ENCODE peak calls at places on chromosomes 7 and 10, in five cellular contexts. One of them, this sample, is unnamed.

GRCh38 chr10:119139464-119140067 is 25.9 kb downstream of the SFXN4 start:
- DNase-seq in hepatocyte: no peak
- DNase-seq in GM23248: peak; percentile 47
- DNase-seq in esophagus squamous epithelium: no peak
- DNase-seq in prostate gland: peak; percentile 11
- DNase-seq in this sample: peak; percentile 80

GRCh38 chr7:54712777-54713176 is 46.2 kb downstream of the SEC61G start:
- DNase-seq in hepatocyte: no peak
- DNase-seq in GM23248: no peak
- DNase-seq in esophagus squamous epithelium: no peak
- DNase-seq in prostate gland: no peak
- DNase-seq in this sample: no peak

GRCh38 chr7:35277359-35277758 is 23.5 kb upstream of the TBX20 start:
- DNase-seq in hepatocyte: no peak
- DNase-seq in GM23248: no peak
- DNase-seq in esophagus squamous epithelium: no peak
- DNase-seq in prostate gland: no peak
- DNase-seq in this sample: no peak

GRCh38 chr7:33854178-33854577 is 51.2 kb upstream of the BMPER start:
- DNase-seq in hepatocyte: no peak
- DNase-seq in GM23248: peak; percentile 91
- DNase-seq in esophagus squamous epithelium: no peak
- DNase-seq in prostate gland: no peak
- DNase-seq in this sample: no peak

GRCh38 chr7:150751702-150752101 is 14.5 kb downstream of the GIMAP5 start:
- DNase-seq in hepatocyte: no peak
- DNase-seq in GM23248: no peak
- DNase-seq in esophagus squamous epithelium: no peak
- DNase-seq in prostate gland: no peak
- DNase-seq in this sample: no peak

GRCh38 chr7:106285801-106286492 is 1.2 kb upstream of the NAMPT start:
- DNase-seq in hepatocyte: no peak
- DNase-seq in GM23248: no peak
- DNase-seq in esophagus squamous epithelium: no peak
- DNase-seq in prostate gland: no peak
- DNase-seq in this sample: no peak

GRCh38 chr10:61136151-61136550 is 192.2 kb upstream of the RHOBTB1 start:
- DNase-seq in hepatocyte: no peak
- DNase-seq in GM23248: peak; percentile 19
- DNase-seq in esophagus squamous epithelium: no peak
- DNase-seq in prostate gland: no peak
- DNase-seq in this sample: no peak

GRCh38 chr10:70337201-70337651 is 45.2 kb downstream of the LRRC20 start:
- DNase-seq in hepatocyte: no peak
- DNase-seq in GM23248: peak; percentile 12
- DNase-seq in esophagus squamous epithelium: no peak
- DNase-seq in prostate gland: no peak
- DNase-seq in this sample: peak; percentile 65

GRCh38 chr7:130242198-130243014 is 24.3 kb upstream of the CPA2 start:
- DNase-seq in hepatocyte: peak; percentile 56
- DNase-seq in GM23248: peak; percentile 88
- DNase-seq in esophagus squamous epithelium: no peak
- DNase-seq in prostate gland: peak; percentile 43
- DNase-seq in this sample: peak; percentile 71

GRCh38 chr10:96663794-96664193 is 56.5 kb downstream of the PIK3AP1 start:
- DNase-seq in hepatocyte: no peak
- DNase-seq in GM23248: no peak
- DNase-seq in esophagus squamous epithelium: no peak
- DNase-seq in prostate gland: no peak
- DNase-seq in this sample: no peak

GRCh38 chr7:93719546-93719945 is 145.0 kb upstream of the CALCR start:
- DNase-seq in hepatocyte: peak; percentile 71
- DNase-seq in GM23248: peak; percentile 62
- DNase-seq in esophagus squamous epithelium: no peak
- DNase-seq in prostate gland: no peak
- DNase-seq in this sample: no peak

GRCh38 chr10:16717617-16718395 is 99.4 kb downstream of the RSU1 start:
- DNase-seq in hepatocyte: no peak
- DNase-seq in GM23248: peak; percentile 87
- DNase-seq in esophagus squamous epithelium: no peak
- DNase-seq in prostate gland: no peak
- DNase-seq in this sample: no peak

GRCh38 chr7:47326220-47326619 is 255.7 kb downstream of the TNS3 start:
- DNase-seq in hepatocyte: peak; percentile 68
- DNase-seq in GM23248: peak; percentile 93
- DNase-seq in esophagus squamous epithelium: no peak
- DNase-seq in prostate gland: no peak
- DNase-seq in this sample: peak; percentile 65

GRCh38 chr10:89283988-89284475 is 17.8 kb upstream of the IFIT2 start:
- DNase-seq in hepatocyte: peak; percentile 78
- DNase-seq in GM23248: peak; percentile 86
- DNase-seq in esophagus squamous epithelium: no peak
- DNase-seq in prostate gland: no peak
- DNase-seq in this sample: no peak

GRCh38 chr7:19145429-19146201 is 394 bp upstream of the FERD3L start:
- DNase-seq in hepatocyte: peak; percentile 7
- DNase-seq in GM23248: no peak
- DNase-seq in esophagus squamous epithelium: no peak
- DNase-seq in prostate gland: no peak
- DNase-seq in this sample: peak; percentile 56

GRCh38 chr7:78164459-78164858 is 365.9 kb downstream of the PHTF2 start:
- DNase-seq in hepatocyte: no peak
- DNase-seq in GM23248: no peak
- DNase-seq in esophagus squamous epithelium: no peak
- DNase-seq in prostate gland: no peak
- DNase-seq in this sample: no peak

GRCh38 chr10:98047009-98047741 is 16.8 kb upstream of the CRTAC1 start:
- DNase-seq in hepatocyte: no peak
- DNase-seq in GM23248: no peak
- DNase-seq in esophagus squamous epithelium: no peak
- DNase-seq in prostate gland: no peak
- DNase-seq in this sample: no peak

GRCh38 chr10:120508393-120508792 is 51.4 kb downstream of the PLPP4 start:
- DNase-seq in hepatocyte: no peak
- DNase-seq in GM23248: peak; percentile 94
- DNase-seq in esophagus squamous epithelium: no peak
- DNase-seq in prostate gland: no peak
- DNase-seq in this sample: no peak

GRCh38 chr7:55513849-55514248 is 58.5 kb downstream of the VOPP1 start:
- DNase-seq in hepatocyte: no peak
- DNase-seq in GM23248: no peak
- DNase-seq in esophagus squamous epithelium: no peak
- DNase-seq in prostate gland: no peak
- DNase-seq in this sample: no peak

GRCh38 chr10:85492684-85493083 is 873.9 kb downstream of the GRID1 start:
- DNase-seq in hepatocyte: no peak
- DNase-seq in GM23248: no peak
- DNase-seq in esophagus squamous epithelium: no peak
- DNase-seq in prostate gland: no peak
- DNase-seq in this sample: peak; percentile 65

GRCh38 chr7:15686957-15687644 is 618 bp upstream of the MEOX2 start:
- DNase-seq in hepatocyte: peak; percentile 5
- DNase-seq in GM23248: peak; percentile 4
- DNase-seq in esophagus squamous epithelium: no peak
- DNase-seq in prostate gland: no peak
- DNase-seq in this sample: peak; percentile 16

GRCh38 chr7:116628971-116629586 is 42.9 kb upstream of the MET start:
- DNase-seq in hepatocyte: peak; percentile 37
- DNase-seq in GM23248: peak; percentile 75
- DNase-seq in esophagus squamous epithelium: no peak
- DNase-seq in prostate gland: peak; percentile 24
- DNase-seq in this sample: no peak

GRCh38 chr7:85614684-85615083 is 427.8 kb upstream of the SEMA3D start:
- DNase-seq in hepatocyte: no peak
- DNase-seq in GM23248: no peak
- DNase-seq in esophagus squamous epithelium: no peak
- DNase-seq in prostate gland: no peak
- DNase-seq in this sample: no peak

GRCh38 chr7:29146082-29146706 is at the start of gene CPVL:
- DNase-seq in hepatocyte: peak; percentile 54
- DNase-seq in GM23248: peak; percentile 25
- DNase-seq in esophagus squamous epithelium: no peak
- DNase-seq in prostate gland: peak; percentile 12
- DNase-seq in this sample: peak; percentile 65

GRCh38 chr10:98886686-98887085 is 349.0 kb downstream of the HPSE2 start:
- DNase-seq in hepatocyte: no peak
- DNase-seq in GM23248: no peak
- DNase-seq in esophagus squamous epithelium: no peak
- DNase-seq in prostate gland: no peak
- DNase-seq in this sample: no peak

GRCh38 chr10:96211775-96212174 is 59.6 kb downstream of the BLNK start:
- DNase-seq in hepatocyte: no peak
- DNase-seq in GM23248: no peak
- DNase-seq in esophagus squamous epithelium: no peak
- DNase-seq in prostate gland: no peak
- DNase-seq in this sample: no peak

GRCh38 chr7:82675396-82675795 is 231.8 kb upstream of the CACNA2D1 start:
- DNase-seq in hepatocyte: no peak
- DNase-seq in GM23248: no peak
- DNase-seq in esophagus squamous epithelium: no peak
- DNase-seq in prostate gland: no peak
- DNase-seq in this sample: no peak

GRCh38 chr10:33132626-33133025 is 174.6 kb upstream of the ITGB1 start:
- DNase-seq in hepatocyte: no peak
- DNase-seq in GM23248: no peak
- DNase-seq in esophagus squamous epithelium: no peak
- DNase-seq in prostate gland: no peak
- DNase-seq in this sample: peak; percentile 43

GRCh38 chr10:101162677-101163076 is 31.6 kb downstream of the TLX1 start:
- DNase-seq in hepatocyte: no peak
- DNase-seq in GM23248: no peak
- DNase-seq in esophagus squamous epithelium: no peak
- DNase-seq in prostate gland: no peak
- DNase-seq in this sample: no peak

GRCh38 chr10:35460852-35461460 is 124.6 kb downstream of the CCNY start:
- DNase-seq in hepatocyte: no peak
- DNase-seq in GM23248: no peak
- DNase-seq in esophagus squamous epithelium: no peak
- DNase-seq in prostate gland: no peak
- DNase-seq in this sample: no peak

GRCh38 chr10:88583584-88583957 is 453 bp upstream of the RNLS start:
- DNase-seq in hepatocyte: no peak
- DNase-seq in GM23248: no peak
- DNase-seq in esophagus squamous epithelium: no peak
- DNase-seq in prostate gland: no peak
- DNase-seq in this sample: no peak

GRCh38 chr10:125081931-125082330 is 78.4 kb downstream of the CTBP2 start:
- DNase-seq in hepatocyte: no peak
- DNase-seq in GM23248: no peak
- DNase-seq in esophagus squamous epithelium: no peak
- DNase-seq in prostate gland: no peak
- DNase-seq in this sample: no peak

GRCh38 chr7:25893436-25893835 is 258.6 kb upstream of the NFE2L3 start:
- DNase-seq in hepatocyte: no peak
- DNase-seq in GM23248: peak; percentile 4
- DNase-seq in esophagus squamous epithelium: no peak
- DNase-seq in prostate gland: no peak
- DNase-seq in this sample: no peak
- H3K4me3 ChIP-seq in hepatocyte: no peak overlapping the region
- H3K4me3 ChIP-seq in GM23248: peak overlapping the region; percentile 79
- H3K4me3 ChIP-seq in esophagus squamous epithelium: no peak overlapping the region
- H3K4me3 ChIP-seq in prostate gland: no peak overlapping the region
- H3K4me3 ChIP-seq in this sample: no peak overlapping the region

DNA sequence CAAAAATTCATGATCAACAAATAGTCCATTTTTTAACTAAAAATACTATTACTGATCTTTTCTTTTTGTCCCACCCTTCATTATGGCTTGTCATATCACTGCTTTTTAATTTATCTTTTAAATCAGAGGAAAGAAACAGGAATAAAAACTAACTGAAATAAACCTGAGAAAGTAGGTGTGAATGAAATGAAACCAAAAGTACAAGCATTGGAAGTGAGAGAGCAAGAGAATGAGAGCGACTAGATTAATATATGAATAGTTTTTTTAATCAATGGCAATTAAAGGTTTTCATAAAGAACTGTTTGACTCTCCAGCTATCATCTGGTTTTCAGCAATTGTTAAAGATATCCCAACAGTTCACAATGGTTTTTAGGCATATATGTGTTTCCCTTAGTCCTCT is 137.8 kb downstream of the SPAG6 start:
- DNase-seq in hepatocyte: no peak
- DNase-seq in GM23248: no peak
- DNase-seq in esophagus squamous epithelium: no peak
- DNase-seq in prostate gland: no peak
- DNase-seq in this sample: no peak
- H3K27me3 ChIP-seq in hepatocyte: peaks cover 6% of the 10 kb centered on the region
- H3K27me3 ChIP-seq in GM23248: no peaks in the 10 kb centered on the region
- H3K27me3 ChIP-seq in esophagus squamous epithelium: peaks cover 20% of the 10 kb centered on the region
- H3K27me3 ChIP-seq in prostate gland: no peaks in the 10 kb centered on the region
- H3K27me3 ChIP-seq in this sample: peaks cover 26% of the 10 kb centered on the region

GRCh38 chr10:114862456-114862855 is 40.9 kb downstream of the FHIP2A start:
- DNase-seq in hepatocyte: no peak
- DNase-seq in GM23248: no peak
- DNase-seq in esophagus squamous epithelium: no peak
- DNase-seq in prostate gland: no peak
- DNase-seq in this sample: no peak
- H3K36me3 ChIP-seq in hepatocyte: no peaks in the 10 kb centered on the region
- H3K36me3 ChIP-seq in GM23248: peaks cover 79% of the 10 kb centered on the region
- H3K36me3 ChIP-seq in esophagus squamous epithelium: peaks cover 11% of the 10 kb centered on the region
- H3K36me3 ChIP-seq in prostate gland: no peaks in the 10 kb centered on the region
- H3K36me3 ChIP-seq in this sample: no peaks in the 10 kb centered on the region

DNA sequence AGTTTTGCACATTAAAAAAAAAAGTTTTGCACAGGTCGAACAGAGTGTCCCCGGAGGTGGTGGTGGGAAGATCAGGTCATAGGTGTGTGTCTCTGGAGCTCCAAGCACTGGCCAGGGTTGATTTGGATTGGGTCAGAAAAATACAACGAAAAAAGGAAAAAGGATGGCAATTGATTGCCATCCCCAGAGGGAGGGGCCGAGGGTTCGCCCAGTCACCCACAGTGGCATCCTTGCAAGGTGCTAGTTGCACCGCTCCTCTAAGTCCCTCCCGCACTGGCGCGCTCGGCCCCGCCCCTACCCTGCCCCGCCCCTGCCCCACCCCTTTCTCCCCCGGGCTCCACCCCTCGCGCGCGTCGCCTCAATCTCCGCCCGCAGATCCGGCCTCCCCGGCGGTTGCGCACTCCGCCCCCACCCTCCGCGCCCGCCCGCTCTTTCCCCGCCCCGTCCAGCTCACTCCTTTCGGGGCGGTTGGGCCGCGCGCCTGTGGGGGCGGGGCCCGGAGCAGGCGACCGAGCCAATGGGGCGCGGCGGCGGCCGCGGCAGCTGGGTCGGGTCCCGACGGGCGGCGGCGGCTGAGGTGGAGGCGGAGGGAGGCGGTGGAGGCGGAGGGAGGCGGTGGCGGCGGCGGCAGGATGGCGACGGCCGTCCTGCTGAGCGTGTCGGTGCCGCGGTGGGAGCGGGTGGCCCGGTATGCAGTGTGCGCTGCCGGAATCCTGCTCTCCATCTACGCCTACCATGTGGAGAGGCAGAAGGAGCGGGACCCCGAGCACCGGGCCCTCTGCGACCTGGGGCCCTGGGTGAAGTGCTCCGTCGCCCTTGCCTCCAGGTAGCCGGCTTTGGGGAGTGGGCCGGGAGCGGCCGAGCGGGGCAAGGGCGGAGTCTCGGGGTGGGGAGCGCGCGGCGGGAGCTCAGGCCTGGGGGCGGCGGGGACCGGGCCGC is 31.5 kb upstream of the ERV3-1 start:
- DNase-seq in hepatocyte: peak; percentile 97
- DNase-seq in GM23248: peak; percentile 97
- DNase-seq in esophagus squamous epithelium: peak; percentile 59
- DNase-seq in prostate gland: peak; percentile 93
- DNase-seq in this sample: peak; percentile 95
- H3K4me3 ChIP-seq in hepatocyte: peak overlapping the region; percentile 95
- H3K4me3 ChIP-seq in GM23248: peak overlapping the region; percentile 84
- H3K4me3 ChIP-seq in esophagus squamous epithelium: peak overlapping the region; percentile 82
- H3K4me3 ChIP-seq in prostate gland: peak overlapping the region; percentile 76
- H3K4me3 ChIP-seq in this sample: peak overlapping the region; percentile 73